ENCODE peak calls at places on chromosome 4, in four cellular contexts. U is adrenal gland, C is stomach, O is tibial nerve. I is an unnamed sample.

GRCh38 chr4:84568496-84568895 is 14.4 kb upstream of the CDS1 start:
- DNase-seq in U (no peak), C (no peak), O (no peak), I (no peak)

GRCh38 chr4:72842323-72842722 is 227.2 kb downstream of the COX18 start:
- DNase-seq in U (no peak), C (no peak), O (no peak), I (no peak)

GRCh38 chr4:177717407-177717806 is 275.2 kb upstream of the AGA start:
- DNase-seq in U (no peak), C (no peak), O (no peak), I (no peak)

GRCh38 chr4:130099159-130099558 is 1003.2 kb downstream of the C4orf33 start:
- DNase-seq in U (no peak), C (no peak), O (no peak), I (no peak)

GRCh38 chr4:2624782-2625548 is 88.5 kb downstream of the FAM193A start:
- DNase-seq in U (no peak), C (no peak), O (no peak), I (no peak)

GRCh38 chr4:128068927-128069326 is 7.8 kb downstream of the LARP1B start:
- DNase-seq in U (no peak), C (no peak), O (no peak), I (no peak)

GRCh38 chr4:73311428-73311827 is 52.8 kb upstream of the ANKRD17 start:
- DNase-seq in U (no peak), C (no peak), O (no peak), I (no peak)

GRCh38 chr4:107719211-107719926 is 665 bp downstream of the PAPSS1 start:
- DNase-seq in U (no peak), C (no peak), O (no peak), I (no peak)

GRCh38 chr4:85028910-85029309 is 62.4 kb upstream of the WDFY3 start:
- DNase-seq in U (no peak), C (no peak), O (no peak), I (no peak)

GRCh38 chr4:151961456-151961855 is 200.6 kb upstream of the GATB start:
- DNase-seq in U (no peak), C (no peak), O (no peak), I (no peak)

GRCh38 chr4:184815046-184815877 is 10.5 kb downstream of the ACSL1 start:
- DNase-seq in U (peak; percentile 83), C (peak; percentile 92), O (peak; percentile 62), I (peak; percentile 86)

GRCh38 chr4:81164623-81165416 is 50.2 kb downstream of the PRKG2 start:
- DNase-seq in U (no peak), C (no peak), O (no peak), I (no peak)

GRCh38 chr4:73170518-73171198 is 87.9 kb downstream of the ANKRD17 start:
- DNase-seq in U (no peak), C (no peak), O (no peak), I (no peak)

GRCh38 chr4:20421586-20421985 is 169.9 kb downstream of the SLIT2 start:
- DNase-seq in U (no peak), C (no peak), O (no peak), I (no peak)

GRCh38 chr4:186081202-186081807 is 12.3 kb downstream of the TLR3 start:
- DNase-seq in U (no peak), C (no peak), O (no peak), I (no peak)

GRCh38 chr4:96326846-96327245 is 487.0 kb downstream of the PDHA2 start:
- DNase-seq in U (no peak), C (no peak), O (no peak), I (no peak)

GRCh38 chr4:147299205-147299604 is 181.7 kb upstream of the EDNRA start:
- DNase-seq in U (no peak), C (no peak), O (no peak), I (no peak)

GRCh38 chr4:5267418-5267817 is 216.1 kb downstream of the STK32B start:
- DNase-seq in U (no peak), C (no peak), O (no peak), I (no peak)

GRCh38 chr4:4524364-4524763 is 17.5 kb downstream of the STX18 start:
- DNase-seq in U (no peak), C (no peak), O (no peak), I (no peak)

GRCh38 chr4:20391224-20391623 is 139.5 kb downstream of the SLIT2 start:
- DNase-seq in U (no peak), C (no peak), O (no peak), I (no peak)

GRCh38 chr4:151781026-151781425 is 20.2 kb upstream of the GATB start:
- DNase-seq in U (no peak), C (no peak), O (no peak), I (no peak)

GRCh38 chr4:159178147-159178541 is 75.3 kb downstream of the RAPGEF2 start:
- DNase-seq in U (no peak), C (no peak), O (no peak), I (no peak)

GRCh38 chr4:127355738-127356137 is 277.0 kb upstream of the INTU start:
- DNase-seq in U (no peak), C (peak; percentile 55), O (no peak), I (no peak)

GRCh38 chr4:180960758-180961401 is 1282.3 kb upstream of the TENM3 start:
- DNase-seq in U (no peak), C (no peak), O (no peak), I (no peak)

DNA sequence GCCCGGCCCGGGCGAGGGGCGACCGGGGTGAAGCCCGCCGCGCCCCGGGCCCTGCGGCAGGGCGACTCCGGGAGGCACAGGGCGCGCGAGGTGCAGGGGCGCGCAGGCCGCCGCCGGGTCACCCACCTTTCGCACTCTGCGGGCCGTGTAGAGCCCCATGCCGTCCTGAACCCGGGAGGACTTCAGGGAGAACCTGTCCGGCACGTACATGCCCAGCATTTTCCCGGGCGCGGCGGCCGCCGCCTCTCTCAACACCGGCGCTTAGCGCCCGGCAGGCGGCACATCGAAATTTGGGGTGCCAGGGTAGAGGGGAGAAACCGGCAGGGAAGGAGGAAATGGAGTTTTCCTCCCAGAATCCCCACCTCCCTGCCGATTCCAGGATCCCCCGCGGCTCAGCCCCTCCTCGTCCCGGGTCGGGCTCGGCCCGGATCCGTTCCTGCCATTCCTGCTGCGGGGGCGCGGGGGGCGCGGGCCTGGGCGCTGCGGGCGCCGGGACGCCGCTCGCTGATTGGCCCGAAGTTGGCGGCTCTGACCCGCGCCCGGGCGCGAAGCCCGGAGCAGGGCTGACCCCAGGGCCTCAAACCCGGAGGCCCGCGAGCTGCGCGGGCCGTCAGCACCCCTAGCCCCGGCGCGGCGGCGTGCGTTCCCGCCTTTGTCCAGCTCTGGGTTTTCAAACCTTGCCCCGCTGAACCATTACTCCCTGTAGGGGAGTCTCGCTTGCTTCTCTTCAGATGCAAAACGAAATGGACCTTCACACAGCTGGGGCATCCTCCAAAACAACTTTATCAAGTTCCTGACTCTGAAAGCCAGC is at the start of gene PRDM5:
- DNase-seq in U (peak; percentile 61), C (peak; percentile 29), O (peak; percentile 20), I (peak; percentile 57)
- TF ChIP-seq POLR2A in U (peak; percentile 59), C (no peak), O (no peak), I (no peak)

DNA sequence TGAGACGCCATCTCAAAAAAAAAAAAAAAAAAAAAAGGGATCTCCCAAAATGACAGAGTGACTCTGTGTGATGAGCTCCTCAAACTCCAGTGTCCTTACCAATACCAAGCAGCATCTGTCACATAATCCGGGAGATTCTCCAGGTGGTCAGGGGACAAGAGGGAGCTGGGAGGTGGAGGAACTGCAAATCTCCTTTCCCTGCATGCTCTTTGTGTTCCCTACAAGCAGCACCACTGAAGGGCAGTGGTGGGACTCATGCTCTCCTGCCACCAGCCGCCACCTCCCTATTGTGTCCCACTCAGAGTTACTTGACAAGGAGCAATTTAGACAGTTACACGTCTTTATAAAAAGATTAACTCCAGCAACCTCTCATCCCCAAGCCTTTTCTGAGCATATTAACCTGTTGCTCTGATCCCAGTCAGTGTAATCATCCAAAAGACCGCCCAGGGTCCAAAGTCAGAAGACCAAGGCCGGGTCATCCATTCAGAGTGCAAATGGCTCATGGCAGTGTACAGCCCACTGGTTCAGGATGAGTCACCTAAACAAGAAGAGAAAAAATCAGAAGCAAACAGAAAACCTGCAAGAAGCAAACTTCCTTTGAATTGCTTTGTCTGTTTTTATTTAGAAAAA is 23.6 kb downstream of the MGST2 start:
- DNase-seq in U (peak; percentile 51), C (no peak), O (no peak), I (peak; percentile 92)
- TF ChIP-seq POLR2A in U (no peak), C (no peak), O (no peak), I (no peak)

GRCh38 chr4:121738780-121739547 is 26.0 kb downstream of the SMIM43 start:
- DNase-seq in U (no peak), C (no peak), O (no peak), I (no peak)

GRCh38 chr4:121739575-121739974 is 25.4 kb downstream of the SMIM43 start:
- DNase-seq in U (no peak), C (no peak), O (no peak), I (no peak)

GRCh38 chr4:121736735-121737351 is 28.1 kb downstream of the SMIM43 start:
- DNase-seq in U (peak; percentile 63), C (no peak), O (peak; percentile 87), I (no peak)

GRCh38 chr4:121733942-121734341 is 31.0 kb downstream of the SMIM43 start:
- DNase-seq in U (no peak), C (no peak), O (no peak), I (no peak)

DNA sequence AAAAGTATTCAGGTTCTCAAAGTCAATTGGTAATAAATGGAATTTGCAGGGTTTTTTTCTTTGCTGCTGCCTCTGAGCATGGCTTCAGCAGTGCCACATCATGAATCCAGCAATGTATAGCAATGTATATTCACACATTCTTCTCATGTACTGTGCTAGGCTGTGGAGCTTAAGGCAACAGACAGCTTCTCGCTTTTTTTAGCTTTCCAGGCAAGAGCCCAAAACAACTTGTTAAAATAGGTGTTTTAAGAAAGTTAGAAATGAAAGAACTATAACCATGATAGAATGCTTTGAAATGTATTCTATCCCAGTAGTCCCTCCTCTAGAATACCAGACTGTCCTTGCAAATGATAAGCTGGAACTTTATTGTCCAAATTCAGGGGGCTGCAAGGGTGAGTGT is 30.4 kb downstream of the SMIM43 start:
- DNase-seq in U (no peak), C (no peak), O (no peak), I (no peak)
- TF ChIP-seq POLR2A in U (no peak), C (no peak), O (no peak), I (no peak)

GRCh38 chr4:145988628-145989027 is 50.0 kb upstream of the ZNF827 start:
- DNase-seq in U (no peak), C (no peak), O (no peak), I (no peak)
- TF ChIP-seq POLR2A in U (no peak), C (no peak), O (no peak), I (no peak)

DNA sequence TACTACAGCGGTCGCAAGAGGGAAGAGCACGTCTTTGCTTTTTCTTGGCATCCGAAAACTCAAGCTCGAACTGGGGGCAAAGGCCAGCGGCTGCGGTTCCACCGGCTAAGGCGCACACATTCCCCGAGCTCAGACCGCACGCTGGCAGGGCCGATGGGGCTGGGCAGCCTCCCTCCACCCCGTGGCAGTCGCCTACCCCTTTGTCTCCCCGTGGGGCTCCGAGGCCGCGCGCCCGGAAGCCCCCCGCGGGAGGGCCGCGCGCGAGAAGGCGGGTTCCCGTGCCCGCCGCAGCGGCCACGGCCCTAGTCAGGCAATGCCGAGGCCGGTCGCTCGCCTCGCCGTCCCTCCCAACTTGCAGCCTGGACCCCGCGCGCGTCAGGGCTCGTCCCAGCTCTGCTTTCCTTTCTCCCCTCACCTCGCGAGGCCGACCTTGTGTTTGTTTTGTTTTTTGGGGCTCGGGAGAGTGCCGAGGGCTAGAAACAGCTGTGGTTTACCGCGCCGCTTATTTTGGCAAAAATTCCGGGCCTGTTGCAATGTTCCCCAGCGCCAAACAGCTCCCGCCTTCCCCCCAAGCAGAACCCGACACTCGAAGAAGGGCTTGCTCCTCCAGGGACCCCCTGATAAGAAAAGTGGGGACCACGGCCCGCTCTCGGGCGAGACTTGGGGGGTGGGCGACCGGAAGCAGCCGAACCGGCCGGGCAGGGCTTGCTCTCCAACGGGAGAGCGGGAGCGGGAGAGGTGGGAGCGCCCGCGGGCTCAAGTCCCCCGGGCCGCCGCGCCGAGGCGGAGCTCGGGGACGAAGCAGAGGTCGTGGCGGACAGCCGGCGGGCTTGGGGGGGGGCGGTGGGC is 553 bp upstream of the N4BP2 start:
- DNase-seq in U (peak; percentile 72), C (peak; percentile 72), O (peak; percentile 51), I (peak; percentile 68)
- TF ChIP-seq POLR2A in U (peak; percentile 82), C (no peak), O (no peak), I (peak; percentile 76)

I was measured in right lobe of liver.